ENCODE peak calls at places on chromosomes 13 and 19, in six cellular contexts. I is adipocyte, F is sigmoid colon, V is left ventricle myocardium inferior, N is left lung, J is pancreas. E is an unnamed sample. For H3K9me3 and H3K27me3, the result is how much of the 10 kb centered on the place peaks cover.

GRCh38 chr19:53947624-53948023 is 15.1 kb upstream of the CACNG8 start:
- DNase-seq in I (no peak), F (no peak), V (no peak), N (no peak), J (no peak), E (peak)

GRCh38 chr19:34351382-34351802 is 13.6 kb upstream of the GPI start:
- DNase-seq in I (no peak), F (no peak), V (no peak), N (no peak), J (no peak), E (no peak)

GRCh38 chr19:33749619-33750175 is 47.0 kb upstream of the KCTD15 start:
- DNase-seq in I (no peak), F (no peak), V (no peak), N (no peak), J (no peak), E (no peak)

GRCh38 chr19:6963937-6964336 is 57.3 kb downstream of the MBD3L2B start:
- DNase-seq in I (no peak), F (no peak), V (no peak), N (no peak), J (no peak), E (no peak)

GRCh38 chr19:42281175-42282035 is 12.4 kb downstream of the CIC start:
- DNase-seq in I (peak), F (peak), V (peak), N (peak), J (no peak), E (peak)

GRCh38 chr13:101785858-101786257 is 333.4 kb downstream of the ITGBL1 start:
- DNase-seq in I (peak), F (no peak), V (peak), N (no peak), J (no peak), E (peak)

GRCh38 chr13:114319441-114319871 is 5.2 kb downstream of the CHAMP1 start:
- DNase-seq in I (peak), F (no peak), V (no peak), N (no peak), J (no peak), E (peak)

GRCh38 chr13:82480415-82480814 is 1401.9 kb downstream of the SLITRK1 start:
- DNase-seq in I (peak), F (no peak), V (no peak), N (no peak), J (no peak), E (no peak)

GRCh38 chr19:51025809-51026553 is 435 bp downstream of the KLK11 start:
- DNase-seq in I (no peak), F (peak), V (no peak), N (no peak), J (peak), E (no peak)

GRCh38 chr13:112159575-112160547 is 92.9 kb downstream of the SOX1 start:
- DNase-seq in I (no peak), F (no peak), V (no peak), N (no peak), J (no peak), E (no peak)

GRCh38 chr13:44463759-44464158 is 90.1 kb downstream of the SERP2 start:
- DNase-seq in I (no peak), F (no peak), V (no peak), N (no peak), J (no peak), E (no peak)

GRCh38 chr13:73168226-73168992 is 109.6 kb downstream of the KLF5 start:
- DNase-seq in I (peak), F (no peak), V (no peak), N (no peak), J (no peak), E (no peak)

GRCh38 chr13:112893570-112894422 is 75.2 kb upstream of the MCF2L start:
- DNase-seq in I (no peak), F (no peak), V (no peak), N (peak), J (peak), E (no peak)

GRCh38 chr13:29674532-29674931 is 79.0 kb upstream of the SLC7A1 start:
- DNase-seq in I (no peak), F (no peak), V (no peak), N (no peak), J (no peak), E (no peak)

GRCh38 chr13:59931621-59932020 is 232.1 kb downstream of the DIAPH3 start:
- DNase-seq in I (no peak), F (no peak), V (no peak), N (no peak), J (no peak), E (no peak)

GRCh38 chr13:45817833-45818232 is 33.7 kb downstream of the SIAH3 start:
- DNase-seq in I (no peak), F (no peak), V (no peak), N (no peak), J (no peak), E (no peak)

GRCh38 chr13:102779426-102780159 is 6.0 kb upstream of the TEX30 start:
- DNase-seq in I (no peak), F (no peak), V (no peak), N (no peak), J (no peak), E (no peak)

DNA sequence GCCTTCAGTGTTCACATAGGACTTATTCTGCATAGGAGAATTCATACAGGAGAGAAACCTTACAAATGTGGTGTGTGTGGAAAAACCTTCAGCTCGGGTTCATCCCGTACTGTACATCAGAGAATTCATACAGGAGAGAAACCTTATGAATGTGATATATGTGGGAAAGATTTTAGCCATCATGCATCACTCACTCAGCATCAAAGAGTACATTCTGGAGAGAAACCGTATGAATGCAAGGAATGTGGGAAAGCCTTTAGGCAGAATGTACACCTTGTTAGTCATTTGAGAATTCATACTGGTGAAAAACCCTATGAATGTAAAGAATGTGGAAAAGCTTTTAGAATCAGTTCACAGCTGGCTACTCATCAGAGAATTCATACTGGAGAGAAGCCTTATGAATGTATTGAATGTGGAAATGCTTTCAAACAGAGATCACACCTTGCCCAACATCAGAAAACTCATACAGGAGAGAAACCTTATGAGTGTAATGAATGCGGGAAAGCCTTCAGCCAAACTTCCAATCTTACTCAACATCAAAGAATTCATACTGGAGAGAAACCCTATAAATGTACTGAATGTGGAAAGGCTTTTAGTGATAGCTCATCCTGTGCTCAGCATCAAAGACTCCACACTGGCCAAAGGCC is 13.4 kb upstream of the ZFP28 start:
- DNase-seq in I (no peak), F (no peak), V (no peak), N (no peak), J (no peak), E (no peak)
- H3K9me3 ChIP-seq in I (half or more), F (half or more), V (half or more), N (half or more), J (under half), E (under half)

GRCh38 chr13:52405369-52405766 is 604 bp downstream of the THSD1 start:
- DNase-seq in I (peak), F (no peak), V (no peak), N (no peak), J (no peak), E (no peak)
- H3K4me3 ChIP-seq in I (peak), F (peak), V (peak), N (peak), J (no peak), E (peak)

DNA sequence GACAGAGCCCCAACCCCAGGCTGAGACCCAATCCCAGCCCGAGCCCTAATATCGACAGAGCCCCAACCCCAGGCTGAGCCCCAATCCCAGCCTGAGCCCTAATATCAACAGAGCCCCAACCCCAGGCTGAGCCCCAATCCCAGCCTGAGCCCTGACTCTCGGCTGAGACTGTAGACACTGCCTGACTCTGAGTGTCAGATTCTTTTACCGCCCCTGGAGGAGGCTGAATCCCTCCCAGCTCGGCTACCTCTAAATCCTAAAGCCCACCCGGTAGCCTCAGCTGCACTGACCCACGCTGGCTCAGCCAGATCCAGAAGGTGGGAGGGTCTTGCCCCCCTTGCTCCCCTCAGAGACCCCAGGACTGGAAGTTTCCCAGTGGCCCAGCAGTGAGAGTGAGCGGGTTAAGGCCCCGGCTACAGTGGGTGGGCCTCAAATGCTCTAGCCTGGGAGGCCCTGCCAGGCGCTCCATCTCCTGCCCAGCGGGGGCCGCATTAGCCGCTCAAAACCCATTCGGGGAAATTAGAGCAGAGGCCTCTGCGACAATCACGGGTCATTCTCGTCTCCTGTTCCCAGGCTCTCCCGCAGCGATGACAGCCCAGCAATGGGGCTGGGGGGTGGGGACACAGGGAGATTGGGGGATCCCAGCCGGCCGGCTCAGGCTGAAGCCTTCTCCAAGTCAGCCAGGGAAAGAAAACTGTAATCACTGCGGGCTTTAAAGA is 43.8 kb downstream of the ZNRF4 start:
- DNase-seq in I (no peak), F (no peak), V (no peak), N (no peak), J (no peak), E (no peak)
- H3K27me3 ChIP-seq in I (under half), F (under half), V (half or more), N (half or more), J (under half), E (under half)

GRCh38 chr19:57754091-57754673 is 7.6 kb downstream of the ZNF776 start:
- DNase-seq in I (no peak), F (no peak), V (no peak), N (no peak), J (no peak), E (no peak)
- H3K9me3 ChIP-seq in I (under half), F (under half), V (half or more), N (half or more), J (under half), E (under half)

DNA sequence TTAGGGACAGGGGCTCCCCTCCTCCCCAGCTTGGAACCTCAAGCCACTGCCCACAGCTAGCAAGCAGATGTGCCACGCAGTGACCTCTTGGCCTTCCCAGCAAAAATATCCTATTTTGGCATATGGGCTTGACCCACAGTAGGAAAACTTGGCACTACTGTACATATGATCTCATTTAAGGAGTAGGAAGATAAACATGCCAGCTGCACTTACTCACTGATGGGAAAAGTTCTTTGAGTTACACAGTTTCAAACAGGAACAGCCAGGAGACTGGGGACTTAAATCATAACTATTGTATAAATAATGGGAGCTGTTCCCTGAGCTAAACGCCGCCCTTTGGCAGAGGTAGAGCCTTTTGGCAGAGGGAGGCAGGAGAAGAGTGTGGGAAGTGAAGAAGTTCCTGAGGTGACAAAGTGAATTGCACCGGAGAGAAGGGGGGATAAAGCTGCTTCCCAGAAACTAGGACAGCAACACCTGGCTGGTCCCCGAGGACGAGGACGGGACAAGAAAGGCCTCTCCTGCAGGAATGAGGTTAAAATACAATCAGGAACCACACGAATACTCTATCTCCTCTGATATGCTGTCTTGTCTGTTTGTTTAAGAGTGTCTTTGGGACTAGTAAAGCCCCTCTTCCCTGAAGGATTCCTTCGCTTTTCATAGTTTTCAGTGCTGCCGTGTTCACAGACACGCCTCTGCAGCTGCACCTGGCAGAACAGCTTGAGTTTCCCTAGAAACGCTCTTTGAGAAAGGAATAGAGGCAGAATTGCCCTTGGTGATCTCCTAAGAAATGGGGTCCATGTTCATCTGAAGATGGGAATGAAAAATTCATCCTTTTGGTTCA is 5.9 kb downstream of the SACS start:
- DNase-seq in I (peak), F (peak), V (no peak), N (no peak), J (peak), E (peak)
- H3K4me3 ChIP-seq in I (peak), F (no peak), V (peak), N (no peak), J (no peak), E (no peak)

GRCh38 chr13:30904043-30904442 is 2.0 kb upstream of the MEDAG start:
- DNase-seq in I (no peak), F (no peak), V (no peak), N (no peak), J (no peak), E (no peak)

GRCh38 chr13:30898070-30898469 is 8.0 kb upstream of the MEDAG start:
- DNase-seq in I (no peak), F (no peak), V (no peak), N (no peak), J (no peak), E (no peak)

GRCh38 chr13:30898721-30899188 is 7.3 kb upstream of the MEDAG start:
- DNase-seq in I (peak), F (no peak), V (no peak), N (no peak), J (no peak), E (peak)

GRCh38 chr13:30905932-30906383 is at the start of gene MEDAG:
- DNase-seq in I (peak), F (peak), V (peak), N (peak), J (peak), E (peak)

GRCh38 chr13:30900952-30901749 is 4.9 kb upstream of the MEDAG start:
- DNase-seq in I (no peak), F (no peak), V (no peak), N (no peak), J (no peak), E (no peak)
- H3K27me3 ChIP-seq in I (under half), F (under half), V (under half), N (under half), J (under half), E (under half)

DNA sequence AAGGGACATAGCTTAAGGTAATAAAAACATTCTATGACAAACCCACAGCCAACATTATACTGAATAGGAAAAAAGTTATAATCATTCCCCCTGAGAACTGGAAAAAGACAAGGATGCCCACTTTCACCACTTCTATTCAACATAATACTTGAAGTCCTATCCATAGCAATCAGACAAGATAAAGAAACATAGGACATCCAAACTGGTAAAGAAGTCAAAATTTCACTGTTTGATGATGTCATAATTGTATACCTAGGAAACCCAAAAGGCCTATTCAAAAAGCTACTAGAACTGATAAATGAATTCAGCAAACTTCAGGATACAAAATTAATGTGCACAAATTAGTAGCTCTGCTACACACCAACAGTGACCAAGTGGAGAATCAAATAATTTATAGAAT is 1590.0 kb upstream of the PCDH20 start:
- DNase-seq in I (no peak), F (no peak), V (no peak), N (no peak), J (no peak), E (no peak)
- H3K9me3 ChIP-seq in I (under half), F (under half), V (half or more), N (half or more), J (under half), E (under half)

GRCh38 chr19:14116525-14116917 is 1.0 kb downstream of the PRKACA start:
- DNase-seq in I (peak), F (no peak), V (no peak), N (no peak), J (no peak), E (no peak)

GRCh38 chr19:14119644-14120496 is 2.3 kb upstream of the PRKACA start:
- DNase-seq in I (no peak), F (no peak), V (no peak), N (no peak), J (no peak), E (no peak)

GRCh38 chr19:14116918-14117578 is 514 bp downstream of the PRKACA start:
- DNase-seq in I (peak), F (peak), V (peak), N (peak), J (peak), E (no peak)

GRCh38 chr19:14117668-14118164 is at the start of gene PRKACA:
- DNase-seq in I (peak), F (peak), V (peak), N (peak), J (peak), E (peak)

GRCh38 chr19:14118165-14119051 is 846 bp upstream of the PRKACA start:
- DNase-seq in I (peak), F (peak), V (peak), N (peak), J (peak), E (peak)
- H3K4me3 ChIP-seq in I (peak), F (peak), V (peak), N (peak), J (peak), E (peak)

DNA sequence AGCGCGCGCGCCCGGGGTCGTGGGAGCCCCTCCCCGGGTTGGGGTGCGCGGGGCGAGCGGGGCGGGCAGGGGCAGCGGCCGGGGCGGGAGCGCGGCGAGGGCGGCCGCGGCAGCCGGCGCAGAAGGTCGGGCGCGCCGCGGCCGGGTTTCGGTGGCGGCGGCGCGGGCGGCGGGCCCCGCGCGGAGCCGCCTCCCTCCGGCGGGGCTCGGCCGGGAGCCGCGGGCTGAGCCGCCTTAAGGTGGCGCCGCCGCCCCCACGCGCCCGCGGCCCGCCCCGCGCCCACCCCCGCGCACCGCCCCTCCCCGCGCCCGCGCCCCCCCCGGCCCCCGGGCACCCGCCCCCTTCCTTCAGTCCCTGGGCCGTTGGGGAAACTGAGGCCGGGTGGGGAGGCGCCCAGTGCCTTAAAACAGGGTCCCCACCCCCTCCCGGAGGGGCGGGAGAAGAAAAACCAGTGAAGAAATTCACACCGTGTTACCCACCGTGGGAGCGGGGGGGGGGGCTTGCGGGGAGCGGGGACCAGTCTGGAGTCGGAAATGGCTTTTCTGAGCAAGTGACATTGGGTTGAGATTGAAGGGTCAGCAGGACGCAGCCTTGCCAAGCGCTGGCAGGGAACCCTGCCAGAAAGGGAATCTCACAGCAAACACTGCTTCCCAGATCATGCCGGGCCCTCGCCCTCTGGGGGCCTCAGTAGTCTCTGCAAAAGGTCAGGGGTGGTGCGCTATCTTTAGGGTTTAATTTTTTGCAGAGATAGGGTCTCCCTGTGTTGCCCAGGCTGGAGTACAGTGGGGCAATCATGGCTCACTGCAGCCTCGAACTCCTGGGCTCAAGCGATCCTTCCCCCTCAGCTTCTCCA is at the start of gene TLE2:
- DNase-seq in I (peak), F (no peak), V (no peak), N (no peak), J (no peak), E (no peak)
- H3K27me3 ChIP-seq in I (under half), F (under half), V (under half), N (half or more), J (under half), E (under half)

E was measured in MG63.